ENCODE peak calls at places on chromosome 22, in nine cellular contexts. I is right lobe of liver, Z is mesendoderm, E is germinal center, C is Right ventricle myocardium superior, G is M059J, T is OCI-LY7, D is H54, F is NCI-H1436. J is an unnamed sample.

GRCh38 chr22:39183991-39184585 is 31.6 kb upstream of the CBX7 start:
- DNase-seq in E (no peak), C (peak), D (no peak), Z (peak), G (no peak), I (no peak), F (no peak), T (no peak), J (peak)

GRCh38 chr22:19149047-19149883 is 827 bp downstream of the GSC2 start:
- DNase-seq in D (no peak), E (peak), I (peak), C (no peak), F (no peak), G (no peak), T (no peak), Z (peak), J (no peak)

GRCh38 chr22:29925402-29925801 is 42.4 kb downstream of the MTMR3 start:
- DNase-seq in T (no peak), I (no peak), E (no peak), C (no peak), G (no peak), D (no peak), Z (no peak), F (no peak), J (no peak)

GRCh38 chr22:44407404-44408226 is 90.4 kb downstream of the RTL6 start:
- DNase-seq in G (no peak), I (peak), C (peak), E (no peak), F (no peak), Z (no peak), D (no peak), T (no peak), J (no peak)

GRCh38 chr22:22195265-22196017 is 49.1 kb upstream of the VPREB1 start:
- DNase-seq in I (peak), D (peak), T (peak), C (peak), E (peak), G (peak), F (peak), Z (peak), J (peak)

GRCh38 chr22:35376728-35377472 is 4.0 kb upstream of the HMOX1 start:
- DNase-seq in D (peak), Z (peak), E (peak), G (peak), I (peak), T (peak), F (peak), C (peak), J (peak)

GRCh38 chr22:47163876-47164513 is 401.5 kb downstream of the TBC1D22A start:
- DNase-seq in T (no peak), G (no peak), F (no peak), D (no peak), I (peak), Z (no peak), C (peak), E (no peak), J (peak)

GRCh38 chr22:48702573-48703264 is 1125.0 kb downstream of the BRD1 start:
- DNase-seq in Z (no peak), G (no peak), D (no peak), E (no peak), C (peak), I (peak), F (no peak), T (no peak), J (peak)

GRCh38 chr22:39724390-39724789 is 153.8 kb downstream of the CACNA1I start:
- DNase-seq in Z (peak), C (no peak), G (no peak), T (peak), E (no peak), D (no peak), F (no peak), I (no peak), J (no peak)

GRCh38 chr22:43346521-43346929 is 3.4 kb upstream of the SCUBE1 start:
- DNase-seq in D (no peak), G (peak), C (peak), E (peak), Z (peak), T (peak), I (peak), F (peak), J (peak)

GRCh38 chr22:17172172-17172833 is 13.2 kb upstream of the HDHD5 start:
- DNase-seq in G (no peak), T (no peak), I (peak), F (no peak), E (no peak), Z (no peak), C (peak), D (no peak), J (peak)

GRCh38 chr22:17888855-17889254 is 114.6 kb upstream of the BID start:
- DNase-seq in C (no peak), F (no peak), G (no peak), D (no peak), T (peak), E (no peak), Z (peak), I (no peak), J (no peak)

GRCh38 chr22:46031965-46032851 is 55.2 kb upstream of the WNT7B start:
- DNase-seq in E (no peak), D (no peak), I (peak), F (no peak), C (peak), Z (no peak), T (no peak), G (no peak), J (peak)

GRCh38 chr22:38203090-38203810 is 1.5 kb downstream of the MAFF start:
- DNase-seq in E (no peak), T (peak), Z (peak), D (no peak), I (peak), G (peak), F (peak), C (no peak), J (peak)

GRCh38 chr22:31749636-31750364 is at the start of gene PRR14L:
- DNase-seq in E (peak), I (peak), T (peak), G (peak), Z (peak), D (peak), F (peak), C (peak), J (peak)

GRCh38 chr22:19038164-19038546 is 84.1 kb downstream of the DGCR2 start:
- DNase-seq in G (no peak), I (peak), E (no peak), F (no peak), Z (no peak), C (no peak), D (no peak), T (no peak), J (no peak)

GRCh38 chr22:39994566-39995345 is at the start of gene FAM83F:
- DNase-seq in D (no peak), E (peak), T (no peak), Z (peak), C (no peak), G (no peak), I (no peak), F (no peak), J (no peak)

GRCh38 chr22:48139776-48140175 is 1377.3 kb downstream of the TBC1D22A start:
- DNase-seq in F (no peak), E (no peak), I (no peak), Z (no peak), C (no peak), D (no peak), G (no peak), T (no peak), J (no peak)

GRCh38 chr22:43881091-43882061 is 10.4 kb downstream of the PNPLA5 start:
- DNase-seq in C (no peak), D (no peak), Z (no peak), G (no peak), E (no peak), F (no peak), I (no peak), T (no peak), J (no peak)

GRCh38 chr22:31944700-31945477 is 554 bp downstream of the YWHAH start:
- DNase-seq in I (no peak), T (peak), C (peak), F (no peak), Z (peak), E (peak), G (peak), D (peak), J (peak)

GRCh38 chr22:37601540-37602442 is 6.8 kb upstream of the GGA1 start:
- DNase-seq in I (no peak), D (peak), G (peak), T (peak), F (peak), C (no peak), Z (peak), E (no peak), J (no peak)

J was measured in left cardiac atrium.